ENCODE peak calls at places on chromosomes 6 and 20, in eight cellular contexts. One of them, this sample, is unnamed.

GRCh38 chr20:32333988-32334885 is 23.9 kb upstream of the ASXL1 start:
- DNase-seq in A673: no peak
- DNase-seq in stimulated activated CD4-positive, alpha-beta T cell treated with anti-CD3 and anti-CD28 coated beads, Interleukin-1b, Interleukin-23, amount 100 ng/mL, for 24 hours: no peak
- DNase-seq in AG10803: no peak
- DNase-seq in NCI-H1694 treated with DMSO at 0.1 percent for 48 hours: no peak
- DNase-seq in activated CD8-positive, alpha-beta T cell treated with anti-CD3 and anti-CD28 coated beads for 36 hours: peak
- DNase-seq in occipital lobe: peak
- DNase-seq in tibial nerve: no peak
- DNase-seq in this sample: no peak

GRCh38 chr6:140538926-140539325 is 1164.5 kb upstream of the CITED2 start:
- DNase-seq in A673: no peak
- DNase-seq in occipital lobe: no peak
- DNase-seq in activated CD8-positive, alpha-beta T cell treated with anti-CD3 and anti-CD28 coated beads for 36 hours: no peak
- DNase-seq in stimulated activated CD4-positive, alpha-beta T cell treated with anti-CD3 and anti-CD28 coated beads, Interleukin-1b, Interleukin-23, amount 100 ng/mL, for 24 hours: no peak
- DNase-seq in NCI-H1694 treated with DMSO at 0.1 percent for 48 hours: no peak
- DNase-seq in AG10803: peak
- DNase-seq in tibial nerve: no peak
- DNase-seq in this sample: no peak

GRCh38 chr6:95231416-95231815 is 345.9 kb upstream of the MANEA start:
- DNase-seq in A673: no peak
- DNase-seq in occipital lobe: no peak
- DNase-seq in stimulated activated CD4-positive, alpha-beta T cell treated with anti-CD3 and anti-CD28 coated beads, Interleukin-1b, Interleukin-23, amount 100 ng/mL, for 24 hours: no peak
- DNase-seq in AG10803: no peak
- DNase-seq in activated CD8-positive, alpha-beta T cell treated with anti-CD3 and anti-CD28 coated beads for 36 hours: no peak
- DNase-seq in NCI-H1694 treated with DMSO at 0.1 percent for 48 hours: no peak
- DNase-seq in tibial nerve: no peak
- DNase-seq in this sample: no peak

GRCh38 chr6:686528-686927 is 6.4 kb downstream of the EXOC2 start:
- DNase-seq in stimulated activated CD4-positive, alpha-beta T cell treated with anti-CD3 and anti-CD28 coated beads, Interleukin-1b, Interleukin-23, amount 100 ng/mL, for 24 hours: no peak
- DNase-seq in AG10803: no peak
- DNase-seq in tibial nerve: no peak
- DNase-seq in occipital lobe: no peak
- DNase-seq in A673: peak
- DNase-seq in activated CD8-positive, alpha-beta T cell treated with anti-CD3 and anti-CD28 coated beads for 36 hours: no peak
- DNase-seq in NCI-H1694 treated with DMSO at 0.1 percent for 48 hours: no peak
- DNase-seq in this sample: no peak

GRCh38 chr6:142853244-142854180 is 91.5 kb downstream of the HIVEP2 start:
- DNase-seq in stimulated activated CD4-positive, alpha-beta T cell treated with anti-CD3 and anti-CD28 coated beads, Interleukin-1b, Interleukin-23, amount 100 ng/mL, for 24 hours: no peak
- DNase-seq in tibial nerve: no peak
- DNase-seq in A673: no peak
- DNase-seq in occipital lobe: no peak
- DNase-seq in activated CD8-positive, alpha-beta T cell treated with anti-CD3 and anti-CD28 coated beads for 36 hours: no peak
- DNase-seq in AG10803: peak
- DNase-seq in NCI-H1694 treated with DMSO at 0.1 percent for 48 hours: no peak
- DNase-seq in this sample: no peak

GRCh38 chr20:58331961-58332551 is 22.5 kb downstream of the RAB22A start:
- DNase-seq in occipital lobe: no peak
- DNase-seq in activated CD8-positive, alpha-beta T cell treated with anti-CD3 and anti-CD28 coated beads for 36 hours: no peak
- DNase-seq in NCI-H1694 treated with DMSO at 0.1 percent for 48 hours: no peak
- DNase-seq in A673: no peak
- DNase-seq in AG10803: no peak
- DNase-seq in tibial nerve: no peak
- DNase-seq in stimulated activated CD4-positive, alpha-beta T cell treated with anti-CD3 and anti-CD28 coated beads, Interleukin-1b, Interleukin-23, amount 100 ng/mL, for 24 hours: no peak
- DNase-seq in this sample: no peak

GRCh38 chr20:19897891-19898290 is 119.3 kb upstream of the NAA20 start:
- DNase-seq in stimulated activated CD4-positive, alpha-beta T cell treated with anti-CD3 and anti-CD28 coated beads, Interleukin-1b, Interleukin-23, amount 100 ng/mL, for 24 hours: no peak
- DNase-seq in activated CD8-positive, alpha-beta T cell treated with anti-CD3 and anti-CD28 coated beads for 36 hours: no peak
- DNase-seq in AG10803: no peak
- DNase-seq in NCI-H1694 treated with DMSO at 0.1 percent for 48 hours: no peak
- DNase-seq in tibial nerve: no peak
- DNase-seq in A673: no peak
- DNase-seq in occipital lobe: no peak
- DNase-seq in this sample: no peak

GRCh38 chr6:113630738-113631535 is 226.2 kb upstream of the MARCKS start:
- DNase-seq in AG10803: peak
- DNase-seq in A673: no peak
- DNase-seq in activated CD8-positive, alpha-beta T cell treated with anti-CD3 and anti-CD28 coated beads for 36 hours: peak
- DNase-seq in tibial nerve: no peak
- DNase-seq in occipital lobe: no peak
- DNase-seq in stimulated activated CD4-positive, alpha-beta T cell treated with anti-CD3 and anti-CD28 coated beads, Interleukin-1b, Interleukin-23, amount 100 ng/mL, for 24 hours: no peak
- DNase-seq in NCI-H1694 treated with DMSO at 0.1 percent for 48 hours: no peak
- DNase-seq in this sample: no peak

GRCh38 chr6:125312478-125312877 is 10.7 kb upstream of the HDDC2 start:
- DNase-seq in A673: no peak
- DNase-seq in occipital lobe: no peak
- DNase-seq in stimulated activated CD4-positive, alpha-beta T cell treated with anti-CD3 and anti-CD28 coated beads, Interleukin-1b, Interleukin-23, amount 100 ng/mL, for 24 hours: no peak
- DNase-seq in NCI-H1694 treated with DMSO at 0.1 percent for 48 hours: no peak
- DNase-seq in tibial nerve: no peak
- DNase-seq in activated CD8-positive, alpha-beta T cell treated with anti-CD3 and anti-CD28 coated beads for 36 hours: no peak
- DNase-seq in AG10803: no peak
- DNase-seq in this sample: no peak

GRCh38 chr6:145547596-145548325 is 187.6 kb downstream of the EPM2A start:
- DNase-seq in stimulated activated CD4-positive, alpha-beta T cell treated with anti-CD3 and anti-CD28 coated beads, Interleukin-1b, Interleukin-23, amount 100 ng/mL, for 24 hours: no peak
- DNase-seq in tibial nerve: no peak
- DNase-seq in AG10803: peak
- DNase-seq in activated CD8-positive, alpha-beta T cell treated with anti-CD3 and anti-CD28 coated beads for 36 hours: no peak
- DNase-seq in occipital lobe: no peak
- DNase-seq in NCI-H1694 treated with DMSO at 0.1 percent for 48 hours: no peak
- DNase-seq in A673: no peak
- DNase-seq in this sample: no peak

GRCh38 chr20:50731055-50731929 is at the start of gene PARD6B:
- DNase-seq in A673: peak
- DNase-seq in NCI-H1694 treated with DMSO at 0.1 percent for 48 hours: peak
- DNase-seq in stimulated activated CD4-positive, alpha-beta T cell treated with anti-CD3 and anti-CD28 coated beads, Interleukin-1b, Interleukin-23, amount 100 ng/mL, for 24 hours: peak
- DNase-seq in occipital lobe: peak
- DNase-seq in AG10803: peak
- DNase-seq in tibial nerve: peak
- DNase-seq in activated CD8-positive, alpha-beta T cell treated with anti-CD3 and anti-CD28 coated beads for 36 hours: peak
- DNase-seq in this sample: peak

GRCh38 chr20:51249215-51249614 is 226.3 kb upstream of the KCNG1 start:
- DNase-seq in A673: no peak
- DNase-seq in activated CD8-positive, alpha-beta T cell treated with anti-CD3 and anti-CD28 coated beads for 36 hours: no peak
- DNase-seq in stimulated activated CD4-positive, alpha-beta T cell treated with anti-CD3 and anti-CD28 coated beads, Interleukin-1b, Interleukin-23, amount 100 ng/mL, for 24 hours: no peak
- DNase-seq in tibial nerve: no peak
- DNase-seq in AG10803: peak
- DNase-seq in occipital lobe: no peak
- DNase-seq in NCI-H1694 treated with DMSO at 0.1 percent for 48 hours: no peak
- DNase-seq in this sample: no peak

GRCh38 chr6:28871335-28872156 is 52.2 kb downstream of the TRIM27 start:
- DNase-seq in activated CD8-positive, alpha-beta T cell treated with anti-CD3 and anti-CD28 coated beads for 36 hours: no peak
- DNase-seq in NCI-H1694 treated with DMSO at 0.1 percent for 48 hours: no peak
- DNase-seq in occipital lobe: no peak
- DNase-seq in AG10803: no peak
- DNase-seq in tibial nerve: no peak
- DNase-seq in A673: no peak
- DNase-seq in stimulated activated CD4-positive, alpha-beta T cell treated with anti-CD3 and anti-CD28 coated beads, Interleukin-1b, Interleukin-23, amount 100 ng/mL, for 24 hours: no peak
- DNase-seq in this sample: no peak

GRCh38 chr20:43722153-43722505 is 4.7 kb downstream of the GTSF1L start:
- DNase-seq in activated CD8-positive, alpha-beta T cell treated with anti-CD3 and anti-CD28 coated beads for 36 hours: peak
- DNase-seq in stimulated activated CD4-positive, alpha-beta T cell treated with anti-CD3 and anti-CD28 coated beads, Interleukin-1b, Interleukin-23, amount 100 ng/mL, for 24 hours: no peak
- DNase-seq in AG10803: no peak
- DNase-seq in occipital lobe: no peak
- DNase-seq in NCI-H1694 treated with DMSO at 0.1 percent for 48 hours: no peak
- DNase-seq in tibial nerve: no peak
- DNase-seq in A673: no peak
- DNase-seq in this sample: no peak

GRCh38 chr20:48295966-48296421 is 510.7 kb upstream of the SULF2 start:
- DNase-seq in activated CD8-positive, alpha-beta T cell treated with anti-CD3 and anti-CD28 coated beads for 36 hours: no peak
- DNase-seq in stimulated activated CD4-positive, alpha-beta T cell treated with anti-CD3 and anti-CD28 coated beads, Interleukin-1b, Interleukin-23, amount 100 ng/mL, for 24 hours: no peak
- DNase-seq in tibial nerve: no peak
- DNase-seq in occipital lobe: no peak
- DNase-seq in NCI-H1694 treated with DMSO at 0.1 percent for 48 hours: no peak
- DNase-seq in A673: no peak
- DNase-seq in AG10803: peak
- DNase-seq in this sample: no peak

GRCh38 chr20:40477805-40478204 is 211.2 kb downstream of the MAFB start:
- DNase-seq in A673: no peak
- DNase-seq in stimulated activated CD4-positive, alpha-beta T cell treated with anti-CD3 and anti-CD28 coated beads, Interleukin-1b, Interleukin-23, amount 100 ng/mL, for 24 hours: no peak
- DNase-seq in activated CD8-positive, alpha-beta T cell treated with anti-CD3 and anti-CD28 coated beads for 36 hours: no peak
- DNase-seq in occipital lobe: no peak
- DNase-seq in AG10803: peak
- DNase-seq in tibial nerve: no peak
- DNase-seq in NCI-H1694 treated with DMSO at 0.1 percent for 48 hours: no peak
- DNase-seq in this sample: no peak

GRCh38 chr6:106658469-106658868 is 29.1 kb downstream of the QRSL1 start:
- DNase-seq in tibial nerve: no peak
- DNase-seq in NCI-H1694 treated with DMSO at 0.1 percent for 48 hours: no peak
- DNase-seq in occipital lobe: no peak
- DNase-seq in A673: no peak
- DNase-seq in activated CD8-positive, alpha-beta T cell treated with anti-CD3 and anti-CD28 coated beads for 36 hours: no peak
- DNase-seq in AG10803: no peak
- DNase-seq in stimulated activated CD4-positive, alpha-beta T cell treated with anti-CD3 and anti-CD28 coated beads, Interleukin-1b, Interleukin-23, amount 100 ng/mL, for 24 hours: no peak
- DNase-seq in this sample: no peak

This sample was measured in NCI-H2171.